ENCODE peak calls at places on chromosomes 7 and 10, in nine cellular contexts. R is tibial nerve, F is suprapubic skin, P is cardiac muscle cell, L is PC-9, B is lung, N is A673, I is colonic mucosa, Z is tibial artery. T is an unnamed sample.

GRCh38 chr10:17409170-17409733 is 45.1 kb downstream of the ST8SIA6 start:
- DNase-seq in P (peak), B (no peak), I (no peak), N (peak), L (peak), Z (no peak), R (no peak), F (no peak), T (no peak)

GRCh38 chr10:12466701-12467100 is 117.4 kb downstream of the CAMK1D start:
- DNase-seq in F (no peak), I (no peak), B (no peak), P (no peak), Z (no peak), L (no peak), R (no peak), N (no peak), T (no peak)

GRCh38 chr10:72948762-72949161 is 5.8 kb downstream of the PLA2G12B start:
- DNase-seq in L (no peak), Z (no peak), P (no peak), R (no peak), F (no peak), B (no peak), I (peak), N (no peak), T (no peak)

GRCh38 chr10:17217661-17218306 is 10.3 kb upstream of the VIM start:
- DNase-seq in B (no peak), L (no peak), N (no peak), P (no peak), F (no peak), I (no peak), R (no peak), Z (no peak), T (no peak)

GRCh38 chr10:98363188-98363587 is 51.8 kb downstream of the PYROXD2 start:
- DNase-seq in R (no peak), L (peak), I (no peak), Z (no peak), F (no peak), N (no peak), P (no peak), B (no peak), T (no peak)

GRCh38 chr7:157537056-157537455 is 200.3 kb downstream of the DNAJB6 start:
- DNase-seq in Z (no peak), L (no peak), I (no peak), P (no peak), F (peak), R (no peak), B (no peak), N (no peak), T (no peak)

GRCh38 chr7:108002726-108003590 is at the start of gene LAMB1:
- DNase-seq in I (peak), L (peak), B (peak), F (no peak), Z (peak), P (peak), R (peak), N (peak), T (peak)

GRCh38 chr10:38025283-38025682 is 14.8 kb downstream of the ZNF33A start:
- DNase-seq in F (no peak), R (no peak), L (no peak), P (no peak), I (no peak), Z (no peak), N (no peak), B (no peak), T (no peak)

GRCh38 chr7:6250364-6250833 is 22.0 kb downstream of the CYTH3 start:
- DNase-seq in P (no peak), I (no peak), N (no peak), F (no peak), L (no peak), R (no peak), Z (no peak), B (no peak), T (no peak)

GRCh38 chr7:16814987-16815386 is 10.2 kb upstream of the AGR2 start:
- DNase-seq in Z (no peak), L (no peak), B (no peak), R (no peak), I (peak), P (no peak), N (no peak), F (no peak), T (no peak)

GRCh38 chr10:45380903-45381610 is 7.0 kb downstream of the ALOX5 start:
- DNase-seq in L (no peak), Z (peak), P (no peak), N (no peak), B (no peak), I (no peak), F (no peak), R (no peak), T (peak)

GRCh38 chr10:490891-491571 is 198.4 kb downstream of the DIP2C start:
- DNase-seq in F (peak), N (no peak), P (peak), I (no peak), Z (peak), L (no peak), B (no peak), R (peak), T (peak)

GRCh38 chr7:13800694-13801448 is 188.6 kb downstream of the ETV1 start:
- DNase-seq in P (peak), N (no peak), Z (no peak), F (no peak), L (no peak), I (no peak), R (no peak), B (no peak), T (no peak)

GRCh38 chr7:116271980-116272886 is 61.9 kb downstream of the TES start:
- DNase-seq in R (peak), Z (peak), B (peak), P (peak), L (peak), I (peak), F (no peak), N (peak), T (peak)

GRCh38 chr7:108189733-108190388 is 59.7 kb upstream of the LAMB4 start:
- DNase-seq in P (no peak), Z (no peak), N (no peak), R (no peak), F (no peak), B (no peak), L (no peak), I (no peak), T (no peak)

GRCh38 chr7:116911799-116912198 is 41.5 kb upstream of the ST7 start:
- DNase-seq in L (no peak), N (no peak), F (no peak), B (no peak), R (no peak), Z (no peak), I (no peak), P (no peak), T (no peak)

GRCh38 chr10:114711487-114712250 is 53.6 kb upstream of the ABLIM1 start:
- DNase-seq in Z (no peak), I (no peak), N (no peak), L (no peak), R (no peak), B (no peak), F (no peak), P (no peak), T (no peak)

GRCh38 chr7:72032934-72033333 is 379.2 kb downstream of the CALN1 start:
- DNase-seq in P (no peak), B (no peak), Z (no peak), R (no peak), N (no peak), L (no peak), I (no peak), F (no peak), T (peak)

GRCh38 chr10:37975407-37975991 is 948 bp downstream of the ZNF25 start:
- DNase-seq in B (no peak), N (peak), F (no peak), P (peak), L (no peak), R (peak), Z (no peak), I (no peak), T (no peak)

GRCh38 chr10:117936136-117936535 is 110.6 kb downstream of the RAB11FIP2 start:
- DNase-seq in P (peak), L (no peak), I (no peak), Z (no peak), B (peak), R (no peak), F (no peak), N (no peak), T (peak)

GRCh38 chr7:91082038-91082437 is 182.2 kb upstream of the FZD1 start:
- DNase-seq in I (no peak), R (no peak), Z (no peak), B (no peak), P (peak), F (no peak), L (no peak), N (no peak), T (no peak)

GRCh38 chr10:51698473-51699063 is 827 bp downstream of the CSTF2T start:
- DNase-seq in N (no peak), B (no peak), I (no peak), P (no peak), L (no peak), R (no peak), F (no peak), Z (no peak), T (no peak)

GRCh38 chr7:29598607-29599006 is 35.0 kb downstream of the PRR15 start:
- DNase-seq in L (no peak), B (no peak), I (peak), P (no peak), R (no peak), F (no peak), N (peak), Z (no peak), T (no peak)

GRCh38 chr7:16684935-16685334 is 39.0 kb downstream of the BZW2 start:
- DNase-seq in N (peak), P (no peak), L (no peak), I (no peak), Z (no peak), F (no peak), R (no peak), B (no peak), T (no peak)

GRCh38 chr10:14327535-14327934 is 3.2 kb downstream of the FRMD4A start:
- DNase-seq in I (no peak), P (no peak), R (no peak), L (no peak), N (peak), Z (no peak), B (no peak), F (no peak), T (no peak)

GRCh38 chr10:97656777-97657176 is 16.3 kb downstream of the PI4K2A start:
- DNase-seq in I (no peak), L (no peak), Z (no peak), B (no peak), F (no peak), R (no peak), N (no peak), P (no peak), T (no peak)

GRCh38 chr7:155291045-155291530 is 6.6 kb upstream of the INSIG1 start:
- DNase-seq in B (peak), L (peak), R (no peak), N (no peak), F (no peak), I (peak), Z (no peak), P (peak), T (no peak)

GRCh38 chr7:103576616-103577015 is 130.6 kb upstream of the SLC26A5 start:
- DNase-seq in P (no peak), I (no peak), F (no peak), Z (no peak), L (no peak), R (no peak), N (no peak), B (no peak), T (no peak)

GRCh38 chr7:119482209-119482608 is 790.8 kb upstream of the KCND2 start:
- DNase-seq in N (peak), P (peak), I (no peak), L (peak), B (no peak), F (no peak), R (no peak), Z (no peak), T (no peak)

GRCh38 chr10:110629680-110630191 is 14.4 kb upstream of the RBM20 start:
- DNase-seq in P (no peak), B (no peak), Z (no peak), N (peak), I (peak), F (no peak), L (peak), R (no peak), T (no peak)

GRCh38 chr10:79422178-79422892 is 23.1 kb downstream of the ZCCHC24 start:
- DNase-seq in I (no peak), L (no peak), R (peak), N (peak), F (peak), Z (peak), B (no peak), P (peak), T (no peak)

GRCh38 chr10:17713133-17713532 is 38.9 kb upstream of the TMEM236 start:
- DNase-seq in I (no peak), B (no peak), Z (no peak), P (no peak), F (no peak), R (no peak), L (no peak), N (no peak), T (no peak)

GRCh38 chr10:44998146-44998631 is 2.5 kb upstream of the ZNF22 start:
- DNase-seq in F (no peak), Z (peak), I (no peak), B (no peak), L (no peak), P (peak), R (peak), N (no peak), T (no peak)

GRCh38 chr10:77398986-77399755 is 238.4 kb downstream of the KCNMA1 start:
- DNase-seq in Z (no peak), I (no peak), R (no peak), F (no peak), B (no peak), L (no peak), P (no peak), N (no peak), T (no peak)

GRCh38 chr10:19731560-19731959 is 84.7 kb upstream of the PLXDC2 start:
- DNase-seq in B (no peak), I (no peak), F (no peak), P (no peak), L (no peak), Z (no peak), N (no peak), R (no peak), T (no peak)

GRCh38 chr10:122181901-122182799 is 88.9 kb upstream of the BTBD16 start:
- DNase-seq in I (no peak), B (no peak), F (no peak), R (no peak), L (no peak), Z (no peak), P (peak), N (no peak), T (no peak)
- H3K27ac ChIP-seq in I (no peak), B (no peak), F (no peak), R (peak), L (peak), Z (no peak), P (peak), N (no peak), T (peak)

DNA sequence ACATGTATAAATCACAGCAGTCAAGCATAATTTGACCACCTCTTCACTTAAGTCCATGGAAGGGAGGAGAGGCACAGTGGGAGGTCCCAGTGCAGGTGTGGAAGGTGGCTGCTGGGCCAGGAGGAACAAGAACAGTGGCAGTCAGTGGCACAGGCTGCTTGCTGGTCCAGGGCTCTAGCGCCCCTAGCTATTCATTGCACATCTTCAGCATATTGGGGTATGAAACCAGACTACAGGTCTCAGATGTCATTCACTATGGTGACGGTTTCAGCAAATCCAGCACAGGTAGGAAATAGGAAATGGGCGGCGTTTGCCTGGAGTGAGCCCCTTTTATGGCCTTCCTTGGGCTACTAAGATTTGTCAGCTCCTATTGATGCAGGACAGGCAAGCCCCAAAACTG is 609.0 kb downstream of the PARD3 start:
- DNase-seq in B (no peak), F (no peak), P (no peak), Z (no peak), L (no peak), I (no peak), N (no peak), R (no peak), T (no peak)
- H3K27ac ChIP-seq in B (no peak), F (no peak), P (no peak), Z (no peak), L (no peak), I (peak), N (no peak), R (no peak), T (no peak)

DNA sequence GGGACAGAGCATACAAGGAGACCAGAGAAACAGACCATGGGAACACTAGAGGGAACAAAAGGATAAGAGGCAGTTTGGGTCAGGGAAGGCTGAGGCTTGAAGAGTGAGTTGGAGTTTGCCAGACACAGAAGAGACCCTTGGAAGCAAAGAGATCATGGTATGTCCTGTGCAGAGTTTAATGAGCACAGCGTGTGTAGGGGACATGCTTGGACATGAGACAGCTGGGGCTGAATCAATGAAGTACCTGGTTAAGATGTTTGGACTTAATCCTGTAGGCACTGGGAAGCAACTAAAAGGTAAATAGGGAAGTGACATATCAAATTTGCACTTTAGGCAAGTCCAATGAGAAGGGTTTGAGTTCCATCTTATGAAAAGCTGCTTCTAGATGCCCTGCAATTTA is 79.6 kb downstream of the KIAA1217 start:
- DNase-seq in L (no peak), Z (no peak), P (no peak), I (no peak), R (no peak), F (no peak), B (no peak), N (no peak), T (no peak)
- H3K27ac ChIP-seq in L (no peak), Z (no peak), P (no peak), I (no peak), R (no peak), F (no peak), B (peak), N (no peak), T (no peak)

DNA sequence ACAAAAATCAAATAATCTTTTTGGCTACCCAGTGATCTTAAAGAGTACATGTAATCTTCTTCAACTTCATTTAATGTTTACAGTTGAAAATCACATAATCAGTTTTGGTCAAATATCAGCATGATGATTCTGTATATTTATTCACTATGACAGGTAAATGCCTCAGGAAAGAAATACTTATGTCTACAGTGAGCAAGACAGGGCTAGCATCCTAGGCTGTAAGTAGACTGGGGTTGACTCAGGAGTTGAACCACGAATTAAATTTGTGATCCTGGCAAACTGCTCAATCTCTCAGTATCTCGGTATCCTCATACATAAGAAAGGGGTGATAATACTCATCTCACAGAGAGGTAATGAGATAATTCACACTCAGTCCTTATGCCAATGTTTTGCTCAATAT is 71.8 kb downstream of the SEMA3D start:
- DNase-seq in B (no peak), R (no peak), Z (no peak), I (no peak), F (no peak), N (no peak), P (no peak), L (no peak), T (no peak)
- H3K27ac ChIP-seq in B (no peak), R (no peak), Z (no peak), I (no peak), F (no peak), N (no peak), P (no peak), L (no peak), T (no peak)

DNA sequence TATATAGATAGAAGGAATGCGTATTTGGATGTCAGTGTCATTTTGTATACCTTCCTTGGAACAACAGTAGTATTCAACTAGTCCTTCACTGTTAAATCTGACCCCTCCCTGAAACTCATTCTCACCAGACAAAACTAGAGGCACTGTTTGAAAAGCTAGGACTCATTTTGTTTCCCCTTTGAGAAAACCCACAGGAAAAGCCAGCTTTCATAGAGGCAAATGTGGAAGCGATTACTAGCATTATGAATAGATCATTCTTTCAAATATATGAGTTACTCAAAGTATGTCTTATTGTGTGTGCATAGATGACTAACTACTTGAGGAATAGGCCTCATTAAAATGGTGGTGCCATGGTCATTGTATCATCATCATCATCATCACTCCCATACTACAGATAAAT is 1.9 kb upstream of the ASB15 start:
- DNase-seq in L (no peak), R (no peak), N (no peak), F (no peak), I (no peak), B (no peak), P (no peak), Z (no peak), T (no peak)
- H3K27ac ChIP-seq in L (no peak), R (peak), N (no peak), F (no peak), I (no peak), B (peak), P (peak), Z (no peak), T (peak)

DNA sequence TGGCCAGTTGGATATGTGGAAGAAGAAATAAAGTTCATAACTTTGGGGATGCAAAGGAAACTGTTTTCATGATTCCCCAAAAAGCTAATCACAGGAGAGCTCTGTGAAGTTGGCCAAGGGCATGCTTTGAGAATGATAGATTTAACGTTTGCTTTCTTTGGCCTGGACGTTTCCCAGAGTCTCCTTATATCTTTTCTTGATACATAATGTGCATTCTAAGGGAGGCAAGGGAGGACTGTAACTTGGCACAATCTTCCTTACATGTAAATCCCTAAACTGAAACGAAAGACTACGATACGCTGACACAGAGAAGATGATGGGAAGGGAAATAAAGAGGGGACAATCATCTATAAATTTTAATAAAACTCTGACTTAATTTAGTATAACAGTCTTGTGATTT is 176.5 kb upstream of the INHBA start:
- DNase-seq in N (no peak), I (no peak), L (no peak), P (peak), F (no peak), R (no peak), Z (no peak), B (no peak), T (no peak)
- H3K27ac ChIP-seq in N (no peak), I (no peak), L (no peak), P (no peak), F (no peak), R (no peak), Z (no peak), B (no peak), T (no peak)

T was measured in right atrium auricular region.